ENCODE peak calls at places on chromosomes 13 and 19, in nine cellular contexts. Q is uterus; F is M059J; D is H1; E is chondrocyte; G is memory B cell; U is NCI-H82; M is NCI-H1092 treated with DMSO at 0.1 percent for 48 hours; A is stimulated activated CD8-positive, alpha-beta memory T cell treated with anti-CD3 and anti-CD28 coated beads, Interleukin-7, amount 100 ng/mL, for 1 hour. P is an unnamed sample.

GRCh38 chr13:110894086-110894485 is 20.8 kb downstream of the ANKRD10 start:
- DNase-seq in Q (no peak), F (no peak), D (no peak), E (no peak), G (no peak), U (no peak), M (no peak), A (no peak), P (no peak)

GRCh38 chr19:29793116-29793727 is 18.6 kb upstream of the CCNE1 start:
- DNase-seq in Q (no peak), F (no peak), D (no peak), E (peak; percentile 56), G (no peak), U (no peak), M (no peak), A (no peak), P (no peak)

GRCh38 chr13:106493569-106493968 is 41.9 kb downstream of the EFNB2 start:
- DNase-seq in Q (no peak), F (no peak), D (no peak), E (no peak), G (no peak), U (no peak), M (no peak), A (no peak), P (no peak)

GRCh38 chr19:41541990-41542584 is 33.9 kb upstream of the CEACAM21 start:
- DNase-seq in Q (peak; percentile 36), F (peak; percentile 24), D (no peak), E (no peak), G (peak; percentile 79), U (peak; percentile 75), M (no peak), A (peak; percentile 51), P (peak; percentile 56)

GRCh38 chr19:38657633-38658222 is 10.3 kb downstream of the ACTN4 start:
- DNase-seq in Q (no peak), F (peak; percentile 98), D (no peak), E (no peak), G (no peak), U (no peak), M (no peak), A (no peak), P (no peak)

GRCh38 chr19:1942078-1942933 is 1.3 kb downstream of the CSNK1G2 start:
- DNase-seq in Q (peak; percentile 69), F (peak; percentile 76), D (no peak), E (no peak), G (peak; percentile 71), U (peak; percentile 82), M (peak; percentile 40), A (peak; percentile 61), P (peak; percentile 69)

GRCh38 chr13:110737555-110737954 is 24.1 kb downstream of the ING1 start:
- DNase-seq in Q (no peak), F (no peak), D (no peak), E (no peak), G (no peak), U (no peak), M (no peak), A (no peak), P (no peak)

GRCh38 chr19:42475366-42475765 is 32.6 kb upstream of the CXCL17 start:
- DNase-seq in Q (no peak), F (no peak), D (no peak), E (no peak), G (no peak), U (no peak), M (no peak), A (no peak), P (no peak)

GRCh38 chr13:91406619-91407018 is 8.2 kb downstream of the GPC5 start:
- DNase-seq in Q (no peak), F (peak; percentile 25), D (peak; percentile 31), E (no peak), G (peak; percentile 19), U (peak; percentile 92), M (peak; percentile 64), A (no peak), P (no peak)

GRCh38 chr13:92320323-92320722 is 906.3 kb upstream of the GPC6 start:
- DNase-seq in Q (no peak), F (no peak), D (no peak), E (no peak), G (no peak), U (no peak), M (no peak), A (no peak), P (no peak)

GRCh38 chr19:41872775-41873647 is 4.1 kb upstream of the CD79A start:
- DNase-seq in Q (no peak), F (peak; percentile 74), D (peak; percentile 68), E (no peak), G (peak; percentile 63), U (peak; percentile 92), M (peak; percentile 6), A (peak; percentile 31), P (peak; percentile 63)

GRCh38 chr13:40762849-40763248 is 8.1 kb downstream of the MRPS31 start:
- DNase-seq in Q (no peak), F (no peak), D (no peak), E (no peak), G (no peak), U (no peak), M (no peak), A (no peak), P (no peak)